ENCODE peak calls at places on chromosomes 4 and X, in seven cellular contexts. E is sigmoid colon, B is HepG2, C is transverse colon, D is upper lobe of left lung, Y is K562, F is HCT116. R is an unnamed sample. For H3K4me1, the result is how much of the 10 kb centered on the place peaks cover.

GRCh38 chr4:147830987-147831386 is 99.1 kb downstream of the ARHGAP10 start:
- DNase-seq in E (no peak), B (no peak), D (no peak), C (no peak), Y (no peak), F (no peak), R (no peak)

GRCh38 chr4:119706804-119707203 is 78.2 kb upstream of the PDE5A start:
- DNase-seq in D (no peak), Y (no peak), E (no peak), B (no peak), C (no peak), F (no peak), R (no peak)

GRCh38 chr4:113327513-113327912 is 278.1 kb downstream of the ANK2 start:
- DNase-seq in B (no peak), F (no peak), Y (no peak), E (no peak), D (no peak), C (no peak), R (no peak)

GRCh38 chr4:82776925-82777542 is 21.6 kb downstream of the SCD5 start:
- DNase-seq in B (no peak), C (no peak), Y (no peak), D (no peak), F (no peak), E (no peak), R (no peak)

GRCh38 chr4:61202638-61203495 is 2.7 kb downstream of the ADGRL3 start:
- DNase-seq in C (no peak), D (no peak), B (no peak), E (no peak), Y (no peak), F (no peak), R (no peak)

GRCh38 chr4:16048639-16049448 is 35.0 kb downstream of the PROM1 start:
- DNase-seq in E (no peak), Y (no peak), B (no peak), C (no peak), F (no peak), D (no peak), R (no peak)

GRCh38 chr4:74997942-74998341 is 65.0 kb downstream of the PARM1 start:
- DNase-seq in Y (no peak), F (no peak), C (no peak), D (no peak), E (no peak), B (no peak), R (no peak)

GRCh38 chr4:184267673-184268573 is 50.2 kb upstream of the ENPP6 start:
- DNase-seq in B (peak), Y (peak), F (peak), E (no peak), D (peak), C (peak), R (no peak)

GRCh38 chr4:6192245-6192644 is 8.1 kb downstream of the JAKMIP1 start:
- DNase-seq in B (peak), D (no peak), Y (peak), F (no peak), C (no peak), E (peak), R (no peak)

GRCh38 chrX:37912286-37912685 is 64.9 kb upstream of the DYNLT3 start:
- DNase-seq in F (no peak), D (no peak), E (no peak), Y (no peak), B (no peak), C (no peak), R (no peak)

GRCh38 chrX:56248492-56248891 is 16.3 kb downstream of the KLF8 start:
- DNase-seq in E (peak), B (peak), Y (peak), F (peak), D (peak), C (peak), R (no peak)

GRCh38 chr4:152448038-152448437 is 87.9 kb downstream of the FBXW7 start:
- DNase-seq in E (no peak), Y (no peak), F (no peak), B (no peak), D (no peak), C (no peak), R (no peak)

DNA sequence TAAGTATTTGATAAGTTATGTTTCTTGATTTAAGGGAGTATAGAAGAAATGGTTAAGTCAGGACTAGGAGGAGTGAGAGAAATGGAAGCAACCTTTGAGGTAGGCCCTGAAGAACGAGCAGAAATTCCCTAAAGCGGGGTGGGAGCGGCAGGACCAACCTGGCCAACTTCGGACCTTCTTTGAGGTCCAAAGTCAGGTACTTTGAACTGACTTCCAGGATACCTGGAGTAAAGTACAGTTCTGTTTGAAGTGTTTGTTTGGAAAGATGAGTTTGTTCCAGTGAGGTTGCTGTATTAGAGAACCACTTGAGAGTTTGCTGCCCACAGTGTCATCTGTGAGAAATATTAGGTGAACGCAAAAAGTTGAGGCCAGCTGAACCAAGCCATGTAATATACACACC is 11.7 kb downstream of the RNF4 start:
- DNase-seq in F (no peak), E (no peak), D (no peak), B (no peak), Y (no peak), C (no peak), R (no peak)
- H3K4me1 ChIP-seq in F (under half), E (half or more), D (half or more), B (half or more), Y (under half), C (half or more), R (under half)

GRCh38 chr4:109094061-109094460 is 208.4 kb downstream of the COL25A1 start:
- DNase-seq in Y (no peak), F (no peak), D (no peak), E (no peak), C (no peak), B (no peak), R (no peak)
- TF ChIP-seq POLR2AphosphoS5 in Y (no peak), F (no peak), D (no peak), E (no peak), C (no peak), B (no peak), R (no peak)

GRCh38 chr4:144402999-144403398 is 243.0 kb upstream of the HHIP start:
- DNase-seq in Y (no peak), F (no peak), E (no peak), B (no peak), D (no peak), C (no peak), R (no peak)
- H3K27ac ChIP-seq in Y (no peak), F (no peak), E (no peak), B (no peak), D (no peak), C (no peak), R (no peak)

GRCh38 chrX:111407948-111408347 is 4.0 kb downstream of the DCX start:
- DNase-seq in D (no peak), Y (no peak), F (no peak), B (no peak), E (no peak), C (no peak), R (no peak)
- H3K4me1 ChIP-seq in D (under half), Y (under half), F (under half), B (under half), E (under half), C (under half), R (under half)

GRCh38 chr4:39626913-39627312 is 11.8 kb downstream of the SMIM14 start:
- DNase-seq in F (no peak), C (no peak), D (no peak), Y (no peak), B (no peak), E (no peak), R (no peak)
- TF ChIP-seq POLR2AphosphoS5 in F (no peak), C (no peak), D (no peak), Y (no peak), B (no peak), E (no peak), R (no peak)

GRCh38 chr4:38675167-38676121 is 11.4 kb downstream of the KLF3 start:
- DNase-seq in B (peak), D (peak), Y (peak), C (peak), E (peak), F (peak), R (peak)

GRCh38 chr4:38681283-38682066 is 17.5 kb downstream of the KLF3 start:
- DNase-seq in Y (no peak), D (no peak), B (no peak), F (no peak), E (peak), C (no peak), R (no peak)

GRCh38 chr4:38677466-38677865 is 13.5 kb downstream of the KLF3 start:
- DNase-seq in C (no peak), E (no peak), F (no peak), D (no peak), Y (no peak), B (no peak), R (no peak)

GRCh38 chr4:38676986-38677385 is 13.0 kb downstream of the KLF3 start:
- DNase-seq in D (no peak), Y (no peak), B (no peak), C (peak), F (no peak), E (no peak), R (no peak)

GRCh38 chr4:38678078-38678477 is 14.1 kb downstream of the KLF3 start:
- DNase-seq in D (no peak), C (no peak), F (no peak), B (no peak), E (no peak), Y (no peak), R (no peak)
- H3K27ac ChIP-seq in D (no peak), C (peak), F (no peak), B (no peak), E (peak), Y (no peak), R (peak)

GRCh38 chrX:109709129-109709631 is 23.9 kb downstream of the ACSL4 start:
- DNase-seq in Y (no peak), B (peak), D (no peak), E (no peak), C (no peak), F (peak), R (no peak)
- H3K4me1 ChIP-seq in Y (under half), B (half or more), D (under half), E (under half), C (under half), F (under half), R (under half)

DNA sequence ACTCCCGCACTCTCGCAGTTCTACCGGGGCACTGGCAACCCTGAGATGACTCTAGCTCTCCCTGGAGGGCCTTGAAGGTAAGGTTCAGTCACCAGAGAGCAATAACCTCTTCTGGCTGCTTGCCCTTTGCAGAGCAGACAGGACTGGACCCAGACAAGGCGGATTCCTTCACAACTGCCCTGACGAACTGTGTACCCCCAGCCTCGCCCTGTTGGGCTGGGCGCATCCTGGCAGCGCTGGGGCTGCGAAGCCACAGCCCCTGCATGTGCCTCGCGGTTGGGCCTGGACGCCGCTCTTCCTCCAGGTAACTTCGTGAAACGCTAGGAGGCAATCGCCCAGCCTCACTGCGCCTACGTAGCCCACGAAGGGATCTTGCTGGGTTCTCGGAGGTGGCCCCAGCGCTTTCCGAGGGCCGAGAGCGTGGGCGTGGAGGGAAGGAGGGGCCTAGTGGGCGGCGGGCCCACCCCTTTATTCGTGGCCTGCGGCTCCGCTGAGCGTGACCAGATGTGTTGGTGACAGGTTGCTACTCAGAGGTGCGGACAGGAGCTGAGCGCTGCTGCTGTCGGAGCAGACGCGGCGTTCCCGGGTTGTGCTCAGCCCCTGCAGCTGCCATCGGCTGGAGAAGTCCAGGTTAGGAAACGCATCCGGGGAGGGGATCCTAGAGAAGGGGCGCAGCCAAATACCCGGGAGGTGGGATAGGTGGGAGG is 1.9 kb upstream of the MAMLD1 start:
- DNase-seq in F (no peak), B (no peak), D (no peak), C (peak), Y (peak), E (no peak), R (no peak)
- TF ChIP-seq POLR2AphosphoS5 in F (no peak), B (no peak), D (no peak), C (peak), Y (no peak), E (no peak), R (no peak)

GRCh38 chr4:140260227-140260626 is 106.2 kb upstream of the MAML3 start:
- DNase-seq in F (peak), C (no peak), Y (no peak), D (no peak), B (no peak), E (no peak), R (no peak)
- H3K27ac ChIP-seq in F (no peak), C (no peak), Y (no peak), D (no peak), B (no peak), E (no peak), R (no peak)

GRCh38 chr4:1013225-1014073 is 2.0 kb downstream of the FGFRL1 start:
- DNase-seq in B (no peak), C (no peak), D (no peak), F (no peak), E (no peak), Y (no peak), R (no peak)
- H3K4me1 ChIP-seq in B (half or more), C (under half), D (under half), F (under half), E (under half), Y (half or more), R (under half)